ENCODE peak calls at places on chromosomes 6 and 20, in ten cellular contexts. S is HCT116, E is vagina, G is Panc1, B is breast epithelium, P is prostate gland, O is esophagus muscularis mucosa, Z is sigmoid colon, A is SK-N-SH, J is HepG2. T is an unnamed sample.

GRCh38 chr6:82570083-82570482 is 206.5 kb downstream of the TPBG start:
- DNase-seq in S (no peak), E (no peak), G (no peak), B (no peak), P (no peak), O (no peak), Z (no peak), A (peak; percentile 42), J (peak; percentile 13), T (no peak)

GRCh38 chr6:69942485-69942884 is 76.1 kb downstream of the COL19A1 start:
- DNase-seq in S (no peak), E (no peak), G (no peak), B (no peak), P (no peak), O (no peak), Z (no peak), A (no peak), J (no peak), T (no peak)

GRCh38 chr6:16337280-16337975 is 99.0 kb downstream of the GMPR start:
- DNase-seq in S (no peak), E (no peak), G (no peak), B (peak; percentile 79), P (peak; percentile 37), O (peak; percentile 96), Z (peak; percentile 96), A (peak; percentile 81), J (no peak), T (peak; percentile 70)

GRCh38 chr6:106906227-106906626 is 68.3 kb downstream of the CD24 start:
- DNase-seq in S (no peak), E (no peak), G (no peak), B (no peak), P (no peak), O (no peak), Z (no peak), A (peak; percentile 39), J (no peak), T (no peak)

GRCh38 chr20:41701596-41702350 is 83.6 kb upstream of the CHD6 start:
- DNase-seq in S (no peak), E (no peak), G (no peak), B (no peak), P (no peak), O (no peak), Z (no peak), A (no peak), J (no peak), T (no peak)

GRCh38 chr6:151056230-151056907 is 183.4 kb upstream of the AKAP12 start:
- DNase-seq in S (no peak), E (peak; percentile 64), G (no peak), B (no peak), P (no peak), O (peak; percentile 77), Z (no peak), A (no peak), J (peak; percentile 64), T (no peak)

GRCh38 chr6:93282521-93283031 is 136.8 kb downstream of the EPHA7 start:
- DNase-seq in S (no peak), E (no peak), G (no peak), B (no peak), P (no peak), O (no peak), Z (peak; percentile 56), A (no peak), J (no peak), T (no peak)

GRCh38 chr6:120147218-120147871 is 797.8 kb upstream of the MAN1A1 start:
- DNase-seq in S (no peak), E (no peak), G (no peak), B (no peak), P (no peak), O (no peak), Z (no peak), A (no peak), J (no peak), T (no peak)

GRCh38 chr6:123810948-123811347 is 7.3 kb downstream of the NKAIN2 start:
- DNase-seq in S (no peak), E (no peak), G (no peak), B (no peak), P (no peak), O (no peak), Z (no peak), A (no peak), J (no peak), T (no peak)

GRCh38 chr20:17850674-17851006 is 118.0 kb downstream of the SNX5 start:
- DNase-seq in S (no peak), E (no peak), G (no peak), B (no peak), P (no peak), O (no peak), Z (no peak), A (no peak), J (no peak), T (no peak)

GRCh38 chr20:17849901-17850673 is 118.5 kb downstream of the SNX5 start:
- DNase-seq in S (peak; percentile 90), E (peak; percentile 96), G (no peak), B (no peak), P (no peak), O (no peak), Z (peak; percentile 92), A (no peak), J (peak; percentile 62), T (peak; percentile 72)

GRCh38 chr20:17849111-17849900 is 119.3 kb downstream of the SNX5 start:
- DNase-seq in S (no peak), E (no peak), G (no peak), B (no peak), P (no peak), O (no peak), Z (no peak), A (no peak), J (no peak), T (no peak)

GRCh38 chr20:17848249-17848648 is 120.3 kb downstream of the SNX5 start:
- DNase-seq in S (no peak), E (no peak), G (no peak), B (no peak), P (no peak), O (no peak), Z (no peak), A (no peak), J (no peak), T (no peak)

DNA sequence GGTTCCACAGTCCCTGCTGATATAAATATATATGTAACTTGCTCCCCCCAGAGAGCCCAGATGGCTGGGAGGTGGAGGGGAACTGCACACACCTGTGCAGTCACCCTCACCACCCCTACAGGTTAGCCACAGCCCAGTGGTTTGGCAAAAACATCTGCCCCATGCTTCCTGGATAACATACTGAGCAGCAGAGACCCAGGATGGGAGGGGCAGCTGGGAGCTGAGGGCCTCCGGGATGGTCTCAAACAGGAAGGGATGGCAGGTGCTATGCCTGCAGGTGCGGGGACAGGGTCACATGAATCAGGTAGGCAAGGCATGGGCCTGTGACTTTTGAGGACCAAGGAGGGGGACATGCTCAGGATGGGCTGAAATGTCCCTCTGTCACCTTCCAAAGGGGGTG is 119.9 kb downstream of the SNX5 start:
- DNase-seq in S (no peak), E (no peak), G (no peak), B (no peak), P (no peak), O (no peak), Z (no peak), A (no peak), J (no peak), T (no peak)
- TF ChIP-seq POLR2AphosphoS5 in S (no peak), E (no peak), G (no peak), B (no peak), P (no peak), O (no peak), Z (no peak), A (no peak), J (no peak), T (no peak)

DNA sequence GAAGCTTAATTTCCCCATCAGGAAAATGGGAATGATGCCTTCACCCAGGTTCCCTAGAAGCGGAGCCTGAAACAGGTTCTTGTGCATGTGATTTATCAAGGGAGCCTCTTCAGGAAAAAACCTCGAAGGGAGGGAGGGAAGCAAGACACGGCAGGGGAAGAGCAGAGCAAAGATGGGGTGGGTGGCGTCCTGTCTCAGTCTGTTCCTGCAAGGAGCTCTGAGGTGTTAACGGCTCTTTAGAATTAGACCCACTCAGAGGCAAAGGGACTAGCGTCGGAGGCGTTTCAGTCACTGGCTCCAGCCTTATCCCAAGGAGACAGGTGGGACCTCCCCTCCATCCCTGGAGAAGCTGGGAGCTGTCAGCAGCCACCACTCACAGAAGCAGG is 15.6 kb upstream of the UBE2V1 start:
- DNase-seq in S (no peak), E (no peak), G (no peak), B (no peak), P (no peak), O (no peak), Z (no peak), A (no peak), J (no peak), T (no peak)
- H3K4me1 ChIP-seq in S (peaks cover 3% of the 10 kb centered on the region), E (no peaks in the 10 kb centered on the region), G (peaks cover 19% of the 10 kb centered on the region), B (no peaks in the 10 kb centered on the region), P (no peaks in the 10 kb centered on the region), O (peaks cover 62% of the 10 kb centered on the region), Z (no peaks in the 10 kb centered on the region), A (no peaks in the 10 kb centered on the region), J (peaks cover 7% of the 10 kb centered on the region), T (peaks cover 60% of the 10 kb centered on the region)

GRCh38 chr20:796916-797315 is 28.6 kb upstream of the SLC52A3 start:
- DNase-seq in S (no peak), E (no peak), G (no peak), B (no peak), P (no peak), O (no peak), Z (no peak), A (no peak), J (no peak), T (no peak)

GRCh38 chr20:805713-806112 is 27.8 kb upstream of the FAM110A start:
- DNase-seq in S (peak; percentile 48), E (no peak), G (no peak), B (no peak), P (no peak), O (no peak), Z (no peak), A (no peak), J (no peak), T (no peak)

DNA sequence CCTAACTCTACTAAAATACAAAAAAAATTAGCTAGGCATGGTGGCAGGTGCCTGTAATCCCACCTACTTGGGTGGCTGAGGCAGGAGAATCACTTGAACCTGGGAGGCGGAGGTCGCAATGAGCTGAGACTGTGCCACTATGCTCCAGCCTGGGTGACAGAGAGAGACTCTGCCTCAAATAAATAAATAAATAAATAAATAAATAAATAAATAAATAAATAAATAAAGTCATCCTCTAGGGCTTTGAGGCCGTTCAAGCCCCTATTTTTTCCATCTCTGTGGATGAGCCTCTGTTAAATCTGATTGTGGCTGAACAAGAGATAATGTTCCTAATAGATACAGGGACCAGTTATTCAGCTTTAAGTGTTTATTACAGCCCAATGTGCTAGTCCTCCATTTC is 31.8 kb upstream of the FAM110A start:
- DNase-seq in S (no peak), E (no peak), G (no peak), B (no peak), P (no peak), O (no peak), Z (no peak), A (no peak), J (no peak), T (no peak)
- H3K9me3 ChIP-seq in S (peaks cover 14% of the 10 kb centered on the region), E (no peaks in the 10 kb centered on the region), G (peaks cover 14% of the 10 kb centered on the region), B (no peaks in the 10 kb centered on the region), P (no peaks in the 10 kb centered on the region), O (no peaks in the 10 kb centered on the region), Z (no peaks in the 10 kb centered on the region), A (peaks cover 7% of the 10 kb centered on the region), J (peaks cover 26% of the 10 kb centered on the region), T (peaks cover 8% of the 10 kb centered on the region)

DNA sequence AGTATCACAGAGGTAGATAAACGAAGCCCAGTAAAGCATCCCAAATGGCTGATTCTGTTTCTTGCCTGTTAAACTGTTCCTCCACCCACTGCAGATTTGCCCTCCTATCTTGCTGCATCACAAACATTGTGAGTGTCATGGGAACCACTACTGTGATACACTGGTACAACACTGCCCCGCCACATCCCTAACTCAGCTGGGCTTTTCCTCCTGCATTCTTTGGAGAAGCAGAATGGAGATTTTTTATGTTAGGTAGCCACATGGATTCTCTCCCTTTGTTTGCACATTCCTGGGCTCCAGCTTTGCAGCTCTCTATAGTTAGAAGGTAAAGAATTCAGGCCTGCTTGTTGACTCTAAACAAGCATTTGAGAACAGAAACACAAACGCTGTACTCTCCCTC is 234.1 kb downstream of the TMEM242 start:
- DNase-seq in S (no peak), E (no peak), G (no peak), B (no peak), P (no peak), O (no peak), Z (no peak), A (peak; percentile 67), J (peak; percentile 73), T (no peak)
- TF ChIP-seq POLR2AphosphoS5 in S (no peak), E (no peak), G (no peak), B (no peak), P (no peak), O (no peak), Z (no peak), A (no peak), J (no peak), T (no peak)

T was measured in stomach.